ENCODE peak calls at places on chromosome 21, in seven cellular contexts. One of them, this sample, is unnamed.

GRCh38 chr21:44996983-44997936 is 57.4 kb downstream of the SLX9 start:
- DNase-seq in choroid plexus epithelial cell: no peak
- DNase-seq in GM10248: no peak
- DNase-seq in breast epithelium: no peak
- DNase-seq in HepG2: no peak
- DNase-seq in AG10803: no peak
- DNase-seq in A549: no peak
- DNase-seq in this sample: no peak

GRCh38 chr21:17793675-17794123 is 25.5 kb downstream of the C21orf91 start:
- DNase-seq in breast epithelium: no peak
- DNase-seq in AG10803: peak
- DNase-seq in GM10248: no peak
- DNase-seq in HepG2: no peak
- DNase-seq in choroid plexus epithelial cell: peak
- DNase-seq in A549: no peak
- DNase-seq in this sample: no peak

GRCh38 chr21:29077651-29078090 is 4.2 kb upstream of the CCT8 start:
- DNase-seq in A549: peak
- DNase-seq in AG10803: peak
- DNase-seq in GM10248: no peak
- DNase-seq in breast epithelium: no peak
- DNase-seq in HepG2: no peak
- DNase-seq in choroid plexus epithelial cell: peak
- DNase-seq in this sample: no peak

GRCh38 chr21:46093668-46094400 is 4.1 kb upstream of the COL6A2 start:
- DNase-seq in choroid plexus epithelial cell: no peak
- DNase-seq in GM10248: peak
- DNase-seq in A549: no peak
- DNase-seq in breast epithelium: no peak
- DNase-seq in AG10803: no peak
- DNase-seq in HepG2: no peak
- DNase-seq in this sample: peak

GRCh38 chr21:29130234-29130993 is at the start of gene MAP3K7CL:
- DNase-seq in GM10248: no peak
- DNase-seq in HepG2: no peak
- DNase-seq in A549: no peak
- DNase-seq in breast epithelium: no peak
- DNase-seq in AG10803: peak
- DNase-seq in choroid plexus epithelial cell: peak
- DNase-seq in this sample: no peak

GRCh38 chr21:27421654-27422053 is 454.8 kb upstream of the ADAMTS5 start:
- DNase-seq in HepG2: no peak
- DNase-seq in choroid plexus epithelial cell: peak
- DNase-seq in breast epithelium: no peak
- DNase-seq in GM10248: no peak
- DNase-seq in AG10803: peak
- DNase-seq in A549: no peak
- DNase-seq in this sample: no peak

GRCh38 chr21:28832013-28832714 is 160.5 kb downstream of the LTN1 start:
- DNase-seq in choroid plexus epithelial cell: peak
- DNase-seq in AG10803: peak
- DNase-seq in GM10248: no peak
- DNase-seq in breast epithelium: no peak
- DNase-seq in A549: no peak
- DNase-seq in HepG2: peak
- DNase-seq in this sample: no peak

GRCh38 chr21:46005481-46005881 is 23.9 kb downstream of the COL6A1 start:
- DNase-seq in AG10803: no peak
- DNase-seq in A549: no peak
- DNase-seq in breast epithelium: peak
- DNase-seq in choroid plexus epithelial cell: no peak
- DNase-seq in HepG2: no peak
- DNase-seq in GM10248: no peak
- DNase-seq in this sample: no peak

GRCh38 chr21:27564684-27565280 is 597.9 kb upstream of the ADAMTS5 start:
- DNase-seq in HepG2: no peak
- DNase-seq in A549: peak
- DNase-seq in breast epithelium: no peak
- DNase-seq in choroid plexus epithelial cell: peak
- DNase-seq in GM10248: no peak
- DNase-seq in AG10803: peak
- DNase-seq in this sample: no peak

GRCh38 chr21:28975401-28975800 is 17.3 kb downstream of the LTN1 start:
- DNase-seq in choroid plexus epithelial cell: peak
- DNase-seq in A549: no peak
- DNase-seq in HepG2: no peak
- DNase-seq in GM10248: no peak
- DNase-seq in AG10803: peak
- DNase-seq in breast epithelium: no peak
- DNase-seq in this sample: no peak

GRCh38 chr21:15112858-15113257 is 48.1 kb upstream of the NRIP1 start:
- DNase-seq in breast epithelium: no peak
- DNase-seq in GM10248: no peak
- DNase-seq in HepG2: no peak
- DNase-seq in A549: no peak
- DNase-seq in choroid plexus epithelial cell: no peak
- DNase-seq in AG10803: no peak
- DNase-seq in this sample: no peak

GRCh38 chr21:25234857-25235801 is 372.2 kb downstream of the MRPL39 start:
- DNase-seq in A549: no peak
- DNase-seq in AG10803: no peak
- DNase-seq in HepG2: no peak
- DNase-seq in GM10248: no peak
- DNase-seq in breast epithelium: no peak
- DNase-seq in choroid plexus epithelial cell: no peak
- DNase-seq in this sample: no peak

GRCh38 chr21:16169810-16170209 is 440.0 kb downstream of the USP25 start:
- DNase-seq in choroid plexus epithelial cell: no peak
- DNase-seq in A549: no peak
- DNase-seq in AG10803: no peak
- DNase-seq in HepG2: no peak
- DNase-seq in breast epithelium: no peak
- DNase-seq in GM10248: no peak
- DNase-seq in this sample: no peak

GRCh38 chr21:45556645-45557601 is 14.7 kb upstream of the SLC19A1 start:
- DNase-seq in HepG2: no peak
- DNase-seq in GM10248: no peak
- DNase-seq in AG10803: no peak
- DNase-seq in choroid plexus epithelial cell: no peak
- DNase-seq in breast epithelium: peak
- DNase-seq in A549: no peak
- DNase-seq in this sample: no peak

GRCh38 chr21:44848821-44849521 is 24.5 kb downstream of the PTTG1IP start:
- DNase-seq in breast epithelium: peak
- DNase-seq in AG10803: no peak
- DNase-seq in choroid plexus epithelial cell: no peak
- DNase-seq in GM10248: no peak
- DNase-seq in HepG2: no peak
- DNase-seq in A549: no peak
- DNase-seq in this sample: no peak

GRCh38 chr21:17688912-17689874 is 76.5 kb upstream of the BTG3 start:
- DNase-seq in breast epithelium: peak
- DNase-seq in GM10248: no peak
- DNase-seq in A549: peak
- DNase-seq in choroid plexus epithelial cell: peak
- DNase-seq in AG10803: no peak
- DNase-seq in HepG2: peak
- DNase-seq in this sample: peak

GRCh38 chr21:33133912-33134311 is 64.0 kb downstream of the OLIG1 start:
- DNase-seq in AG10803: no peak
- DNase-seq in HepG2: no peak
- DNase-seq in GM10248: no peak
- DNase-seq in breast epithelium: no peak
- DNase-seq in choroid plexus epithelial cell: no peak
- DNase-seq in A549: no peak
- DNase-seq in this sample: no peak

GRCh38 chr21:40271169-40271568 is 403.9 kb downstream of the PCP4 start:
- DNase-seq in AG10803: no peak
- DNase-seq in choroid plexus epithelial cell: no peak
- DNase-seq in HepG2: no peak
- DNase-seq in breast epithelium: no peak
- DNase-seq in GM10248: no peak
- DNase-seq in A549: no peak
- DNase-seq in this sample: no peak

GRCh38 chr21:31326478-31327247 is 17.4 kb downstream of the TIAM1 start:
- DNase-seq in choroid plexus epithelial cell: no peak
- DNase-seq in breast epithelium: no peak
- DNase-seq in GM10248: peak
- DNase-seq in HepG2: no peak
- DNase-seq in AG10803: peak
- DNase-seq in A549: no peak
- DNase-seq in this sample: no peak

GRCh38 chr21:36640260-36641244 is 58.4 kb upstream of the SIM2 start:
- DNase-seq in GM10248: no peak
- DNase-seq in AG10803: no peak
- DNase-seq in choroid plexus epithelial cell: peak
- DNase-seq in breast epithelium: no peak
- DNase-seq in A549: no peak
- DNase-seq in HepG2: no peak
- DNase-seq in this sample: no peak

DNA sequence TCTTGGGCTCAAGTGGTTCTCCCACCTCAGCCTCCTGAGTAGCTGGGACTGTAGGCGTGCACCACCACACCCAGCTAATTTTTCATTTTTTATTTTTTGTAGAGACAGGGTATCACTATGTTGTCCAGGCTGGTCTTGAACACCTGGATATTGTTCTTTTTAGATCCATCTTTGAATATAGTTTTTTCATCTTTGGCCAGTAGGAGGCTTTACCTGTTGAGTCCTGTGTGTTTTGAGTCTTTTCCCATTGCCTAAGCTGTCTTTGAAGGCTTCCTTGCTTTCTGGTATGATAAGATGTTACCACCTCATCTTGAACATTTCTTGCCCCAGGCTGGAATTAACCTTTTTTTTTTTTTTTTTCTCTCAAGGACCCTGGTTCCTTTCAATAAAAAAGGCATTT is 387.8 kb upstream of the RUNX1 start:
- DNase-seq in choroid plexus epithelial cell: no peak
- DNase-seq in GM10248: no peak
- DNase-seq in HepG2: no peak
- DNase-seq in breast epithelium: no peak
- DNase-seq in A549: no peak
- DNase-seq in AG10803: no peak
- DNase-seq in this sample: no peak
- TF ChIP-seq CTCF in choroid plexus epithelial cell: no peak
- TF ChIP-seq CTCF in GM10248: no peak
- TF ChIP-seq CTCF in HepG2: no peak
- TF ChIP-seq CTCF in breast epithelium: no peak
- TF ChIP-seq CTCF in A549: no peak
- TF ChIP-seq CTCF in AG10803: no peak
- TF ChIP-seq CTCF in this sample: no peak

DNA sequence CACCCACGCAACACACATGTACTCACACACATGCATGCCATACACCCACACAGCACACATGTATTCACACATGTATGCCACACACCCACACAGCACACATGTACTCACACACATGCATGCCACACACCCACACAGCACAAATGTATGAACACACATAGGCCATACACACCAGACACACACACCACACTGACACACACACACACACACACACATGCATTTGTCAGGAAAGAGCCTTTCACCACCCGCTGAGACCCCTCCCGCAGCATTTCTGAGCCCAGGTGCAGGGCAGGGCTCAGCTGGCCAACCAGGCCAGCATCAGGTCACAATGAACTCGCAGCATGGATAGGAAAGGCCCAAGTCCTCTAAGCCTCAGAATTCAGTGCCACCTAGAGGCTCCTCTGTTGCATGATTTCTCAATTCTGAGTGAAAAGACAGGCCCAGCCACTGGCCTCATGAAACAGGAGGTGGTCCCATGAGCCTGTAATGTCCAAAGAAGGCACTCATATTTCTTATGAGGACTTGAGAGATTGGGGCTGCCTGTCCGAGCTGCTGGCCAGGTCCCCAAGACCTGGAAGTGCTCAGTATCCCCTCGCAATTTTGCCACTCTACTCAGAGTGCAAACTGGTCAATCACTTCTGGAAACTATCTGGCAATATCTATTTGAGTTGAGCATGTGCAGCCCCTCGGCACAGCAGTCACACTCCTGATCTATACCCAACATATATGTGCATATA is 57.3 kb downstream of the PSMG1 start:
- DNase-seq in AG10803: peak
- DNase-seq in choroid plexus epithelial cell: peak
- DNase-seq in breast epithelium: no peak
- DNase-seq in GM10248: peak
- DNase-seq in A549: peak
- DNase-seq in HepG2: peak
- DNase-seq in this sample: no peak
- TF ChIP-seq CTCF in AG10803: peak
- TF ChIP-seq CTCF in choroid plexus epithelial cell: peak
- TF ChIP-seq CTCF in breast epithelium: peak
- TF ChIP-seq CTCF in GM10248: peak
- TF ChIP-seq CTCF in A549: peak
- TF ChIP-seq CTCF in HepG2: peak
- TF ChIP-seq CTCF in this sample: no peak

DNA sequence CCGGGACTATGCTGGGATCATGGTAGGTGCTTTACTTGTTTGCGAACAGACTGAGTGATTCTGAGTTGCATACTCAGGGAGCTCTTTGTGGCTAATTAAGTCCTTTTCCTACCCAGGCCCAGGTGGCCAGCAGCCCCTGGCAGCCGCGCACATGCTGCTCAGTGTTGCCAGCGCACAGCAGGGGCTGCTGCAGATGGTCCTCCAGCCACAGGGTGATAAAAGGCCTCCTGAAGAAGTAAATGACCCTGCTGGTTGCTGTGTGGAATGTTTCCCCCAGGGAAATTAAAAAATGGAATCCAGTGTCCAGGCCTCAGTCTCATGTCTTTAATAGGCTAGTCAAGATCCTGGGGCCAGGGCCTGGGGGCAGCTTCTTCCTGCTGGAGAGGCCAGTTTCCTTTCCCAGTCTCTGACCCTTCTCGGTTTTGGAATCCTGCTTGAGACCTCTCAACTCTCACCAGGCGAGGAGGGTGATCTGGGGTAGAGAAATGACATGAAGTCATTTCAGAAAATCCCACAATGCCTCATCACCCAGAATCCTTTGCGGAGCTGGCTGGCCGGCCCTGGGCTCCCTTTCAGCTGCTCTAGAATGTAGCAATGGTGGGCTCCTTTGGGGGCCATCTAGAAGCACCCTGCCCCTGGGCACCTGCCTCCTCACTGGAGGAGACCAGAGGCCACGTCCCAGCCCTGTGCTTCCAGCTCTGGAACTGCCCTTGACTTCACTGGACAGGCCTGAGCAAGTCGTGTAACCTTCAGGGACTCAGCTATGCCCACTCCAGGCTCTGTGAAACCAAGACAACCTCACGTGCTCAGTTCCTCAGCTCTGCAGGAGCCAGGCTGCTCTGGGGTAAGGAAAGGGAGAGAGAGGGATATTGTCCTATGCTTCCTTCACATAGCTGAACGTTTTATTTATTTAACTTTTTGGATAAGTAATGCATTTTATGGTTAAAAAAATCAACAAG is 131.4 kb downstream of the MRPS6 start:
- DNase-seq in AG10803: no peak
- DNase-seq in HepG2: no peak
- DNase-seq in GM10248: no peak
- DNase-seq in choroid plexus epithelial cell: peak
- DNase-seq in breast epithelium: no peak
- DNase-seq in A549: no peak
- DNase-seq in this sample: no peak
- TF ChIP-seq CTCF in AG10803: no peak
- TF ChIP-seq CTCF in HepG2: no peak
- TF ChIP-seq CTCF in GM10248: no peak
- TF ChIP-seq CTCF in choroid plexus epithelial cell: peak
- TF ChIP-seq CTCF in breast epithelium: no peak
- TF ChIP-seq CTCF in A549: no peak
- TF ChIP-seq CTCF in this sample: no peak

GRCh38 chr21:39127506-39127905 is 55.7 kb downstream of the PSMG1 start:
- DNase-seq in choroid plexus epithelial cell: no peak
- DNase-seq in breast epithelium: no peak
- DNase-seq in AG10803: no peak
- DNase-seq in HepG2: no peak
- DNase-seq in GM10248: no peak
- DNase-seq in A549: no peak
- DNase-seq in this sample: no peak
- TF ChIP-seq CTCF in choroid plexus epithelial cell: no peak
- TF ChIP-seq CTCF in breast epithelium: no peak
- TF ChIP-seq CTCF in AG10803: no peak
- TF ChIP-seq CTCF in HepG2: no peak
- TF ChIP-seq CTCF in GM10248: no peak
- TF ChIP-seq CTCF in A549: no peak
- TF ChIP-seq CTCF in this sample: no peak